ENCODE peak calls at places on chromosomes 6 and 20, in seven cellular contexts. One of them, this sample, is unnamed.

GRCh38 chr6:118085665-118086064 is 178.6 kb downstream of the SLC35F1 start:
- DNase-seq in NCI-H748 treated with DMSO at 0.1 percent for 48 hours: no peak
- DNase-seq in posterior vena cava: no peak
- DNase-seq in KBM-7: no peak
- DNase-seq in tibial nerve: no peak
- DNase-seq in activated T-cell treated with anti-CD3 and anti-CD28 coated beads, Interleukin-2, amount 50 U/mL, for 48 hours: no peak
- DNase-seq in NCI-H510A treated with DMSO at 0.1 percent for 48 hours: no peak
- DNase-seq in this sample: no peak

GRCh38 chr6:108942556-108943492 is 94.6 kb downstream of the ARMC2 start:
- DNase-seq in NCI-H748 treated with DMSO at 0.1 percent for 48 hours: no peak
- DNase-seq in posterior vena cava: no peak
- DNase-seq in KBM-7: peak
- DNase-seq in tibial nerve: no peak
- DNase-seq in activated T-cell treated with anti-CD3 and anti-CD28 coated beads, Interleukin-2, amount 50 U/mL, for 48 hours: peak
- DNase-seq in NCI-H510A treated with DMSO at 0.1 percent for 48 hours: no peak
- DNase-seq in this sample: no peak

GRCh38 chr20:24718696-24719095 is 230.4 kb upstream of the CST7 start:
- DNase-seq in NCI-H748 treated with DMSO at 0.1 percent for 48 hours: no peak
- DNase-seq in posterior vena cava: no peak
- DNase-seq in KBM-7: no peak
- DNase-seq in tibial nerve: no peak
- DNase-seq in activated T-cell treated with anti-CD3 and anti-CD28 coated beads, Interleukin-2, amount 50 U/mL, for 48 hours: no peak
- DNase-seq in NCI-H510A treated with DMSO at 0.1 percent for 48 hours: no peak
- DNase-seq in this sample: no peak

GRCh38 chr6:110814488-110815259 is 595 bp downstream of the CDK19 start:
- DNase-seq in NCI-H748 treated with DMSO at 0.1 percent for 48 hours: peak
- DNase-seq in posterior vena cava: peak
- DNase-seq in KBM-7: no peak
- DNase-seq in tibial nerve: peak
- DNase-seq in activated T-cell treated with anti-CD3 and anti-CD28 coated beads, Interleukin-2, amount 50 U/mL, for 48 hours: peak
- DNase-seq in NCI-H510A treated with DMSO at 0.1 percent for 48 hours: no peak
- DNase-seq in this sample: no peak

GRCh38 chr20:58131581-58132142 is 96.8 kb downstream of the ANKRD60 start:
- DNase-seq in NCI-H748 treated with DMSO at 0.1 percent for 48 hours: peak
- DNase-seq in posterior vena cava: no peak
- DNase-seq in KBM-7: no peak
- DNase-seq in tibial nerve: no peak
- DNase-seq in activated T-cell treated with anti-CD3 and anti-CD28 coated beads, Interleukin-2, amount 50 U/mL, for 48 hours: no peak
- DNase-seq in NCI-H510A treated with DMSO at 0.1 percent for 48 hours: no peak
- DNase-seq in this sample: no peak

GRCh38 chr20:56358070-56358469 is 704 bp upstream of the FAM210B start:
- DNase-seq in NCI-H748 treated with DMSO at 0.1 percent for 48 hours: no peak
- DNase-seq in posterior vena cava: no peak
- DNase-seq in KBM-7: no peak
- DNase-seq in tibial nerve: no peak
- DNase-seq in activated T-cell treated with anti-CD3 and anti-CD28 coated beads, Interleukin-2, amount 50 U/mL, for 48 hours: no peak
- DNase-seq in NCI-H510A treated with DMSO at 0.1 percent for 48 hours: no peak
- DNase-seq in this sample: no peak

GRCh38 chr6:134117409-134117808 is 65.0 kb upstream of the SLC2A12 start:
- DNase-seq in NCI-H748 treated with DMSO at 0.1 percent for 48 hours: no peak
- DNase-seq in posterior vena cava: no peak
- DNase-seq in KBM-7: no peak
- DNase-seq in tibial nerve: no peak
- DNase-seq in activated T-cell treated with anti-CD3 and anti-CD28 coated beads, Interleukin-2, amount 50 U/mL, for 48 hours: no peak
- DNase-seq in NCI-H510A treated with DMSO at 0.1 percent for 48 hours: no peak
- DNase-seq in this sample: no peak

GRCh38 chr6:105993769-105994521 is 92.2 kb upstream of the PRDM1 start:
- DNase-seq in NCI-H748 treated with DMSO at 0.1 percent for 48 hours: no peak
- DNase-seq in posterior vena cava: no peak
- DNase-seq in KBM-7: peak
- DNase-seq in tibial nerve: no peak
- DNase-seq in activated T-cell treated with anti-CD3 and anti-CD28 coated beads, Interleukin-2, amount 50 U/mL, for 48 hours: peak
- DNase-seq in NCI-H510A treated with DMSO at 0.1 percent for 48 hours: no peak
- DNase-seq in this sample: peak

GRCh38 chr20:24632581-24632980 is 163.2 kb downstream of the SYNDIG1 start:
- DNase-seq in NCI-H748 treated with DMSO at 0.1 percent for 48 hours: no peak
- DNase-seq in posterior vena cava: no peak
- DNase-seq in KBM-7: no peak
- DNase-seq in tibial nerve: no peak
- DNase-seq in activated T-cell treated with anti-CD3 and anti-CD28 coated beads, Interleukin-2, amount 50 U/mL, for 48 hours: no peak
- DNase-seq in NCI-H510A treated with DMSO at 0.1 percent for 48 hours: no peak
- DNase-seq in this sample: no peak

GRCh38 chr6:92371211-92371610 is 1048.1 kb downstream of the EPHA7 start:
- DNase-seq in NCI-H748 treated with DMSO at 0.1 percent for 48 hours: no peak
- DNase-seq in posterior vena cava: no peak
- DNase-seq in KBM-7: no peak
- DNase-seq in tibial nerve: no peak
- DNase-seq in activated T-cell treated with anti-CD3 and anti-CD28 coated beads, Interleukin-2, amount 50 U/mL, for 48 hours: no peak
- DNase-seq in NCI-H510A treated with DMSO at 0.1 percent for 48 hours: no peak
- DNase-seq in this sample: no peak

GRCh38 chr6:143806282-143807102 is 36.6 kb upstream of the LTV1 start:
- DNase-seq in NCI-H748 treated with DMSO at 0.1 percent for 48 hours: no peak
- DNase-seq in posterior vena cava: no peak
- DNase-seq in KBM-7: peak
- DNase-seq in tibial nerve: no peak
- DNase-seq in activated T-cell treated with anti-CD3 and anti-CD28 coated beads, Interleukin-2, amount 50 U/mL, for 48 hours: peak
- DNase-seq in NCI-H510A treated with DMSO at 0.1 percent for 48 hours: no peak
- DNase-seq in this sample: no peak

GRCh38 chr6:113833537-113833936 is 23.6 kb upstream of the MARCKS start:
- DNase-seq in NCI-H748 treated with DMSO at 0.1 percent for 48 hours: no peak
- DNase-seq in posterior vena cava: no peak
- DNase-seq in KBM-7: no peak
- DNase-seq in tibial nerve: no peak
- DNase-seq in activated T-cell treated with anti-CD3 and anti-CD28 coated beads, Interleukin-2, amount 50 U/mL, for 48 hours: no peak
- DNase-seq in NCI-H510A treated with DMSO at 0.1 percent for 48 hours: no peak
- DNase-seq in this sample: no peak

GRCh38 chr20:37297066-37297736 is 7.7 kb downstream of the MANBAL start:
- DNase-seq in NCI-H748 treated with DMSO at 0.1 percent for 48 hours: no peak
- DNase-seq in posterior vena cava: no peak
- DNase-seq in KBM-7: no peak
- DNase-seq in tibial nerve: no peak
- DNase-seq in activated T-cell treated with anti-CD3 and anti-CD28 coated beads, Interleukin-2, amount 50 U/mL, for 48 hours: no peak
- DNase-seq in NCI-H510A treated with DMSO at 0.1 percent for 48 hours: no peak
- DNase-seq in this sample: no peak

GRCh38 chr6:154791561-154792317 is 58.5 kb downstream of the SCAF8 start:
- DNase-seq in NCI-H748 treated with DMSO at 0.1 percent for 48 hours: no peak
- DNase-seq in posterior vena cava: no peak
- DNase-seq in KBM-7: no peak
- DNase-seq in tibial nerve: no peak
- DNase-seq in activated T-cell treated with anti-CD3 and anti-CD28 coated beads, Interleukin-2, amount 50 U/mL, for 48 hours: no peak
- DNase-seq in NCI-H510A treated with DMSO at 0.1 percent for 48 hours: no peak
- DNase-seq in this sample: no peak

GRCh38 chr6:74646461-74646860 is 559.4 kb downstream of the COL12A1 start:
- DNase-seq in NCI-H748 treated with DMSO at 0.1 percent for 48 hours: no peak
- DNase-seq in posterior vena cava: no peak
- DNase-seq in KBM-7: no peak
- DNase-seq in tibial nerve: no peak
- DNase-seq in activated T-cell treated with anti-CD3 and anti-CD28 coated beads, Interleukin-2, amount 50 U/mL, for 48 hours: no peak
- DNase-seq in NCI-H510A treated with DMSO at 0.1 percent for 48 hours: no peak
- DNase-seq in this sample: no peak

GRCh38 chr6:4788953-4789584 is 12.9 kb downstream of the CDYL start:
- DNase-seq in NCI-H748 treated with DMSO at 0.1 percent for 48 hours: no peak
- DNase-seq in posterior vena cava: no peak
- DNase-seq in KBM-7: no peak
- DNase-seq in tibial nerve: no peak
- DNase-seq in activated T-cell treated with anti-CD3 and anti-CD28 coated beads, Interleukin-2, amount 50 U/mL, for 48 hours: no peak
- DNase-seq in NCI-H510A treated with DMSO at 0.1 percent for 48 hours: no peak
- DNase-seq in this sample: no peak

GRCh38 chr20:15763344-15763743 is 809.9 kb downstream of the KIF16B start:
- DNase-seq in NCI-H748 treated with DMSO at 0.1 percent for 48 hours: no peak
- DNase-seq in posterior vena cava: no peak
- DNase-seq in KBM-7: no peak
- DNase-seq in tibial nerve: no peak
- DNase-seq in activated T-cell treated with anti-CD3 and anti-CD28 coated beads, Interleukin-2, amount 50 U/mL, for 48 hours: no peak
- DNase-seq in NCI-H510A treated with DMSO at 0.1 percent for 48 hours: no peak
- DNase-seq in this sample: no peak

GRCh38 chr6:125598422-125598821 is 151.0 kb upstream of the HEY2 start:
- DNase-seq in NCI-H748 treated with DMSO at 0.1 percent for 48 hours: no peak
- DNase-seq in posterior vena cava: peak
- DNase-seq in KBM-7: peak
- DNase-seq in tibial nerve: peak
- DNase-seq in activated T-cell treated with anti-CD3 and anti-CD28 coated beads, Interleukin-2, amount 50 U/mL, for 48 hours: no peak
- DNase-seq in NCI-H510A treated with DMSO at 0.1 percent for 48 hours: peak
- DNase-seq in this sample: peak

GRCh38 chr6:100979269-100979668 is 98.1 kb upstream of the ASCC3 start:
- DNase-seq in NCI-H748 treated with DMSO at 0.1 percent for 48 hours: no peak
- DNase-seq in posterior vena cava: no peak
- DNase-seq in KBM-7: no peak
- DNase-seq in tibial nerve: no peak
- DNase-seq in activated T-cell treated with anti-CD3 and anti-CD28 coated beads, Interleukin-2, amount 50 U/mL, for 48 hours: no peak
- DNase-seq in NCI-H510A treated with DMSO at 0.1 percent for 48 hours: no peak
- DNase-seq in this sample: no peak

GRCh38 chr20:37958856-37959255 is 55.9 kb downstream of the VSTM2L start:
- DNase-seq in NCI-H748 treated with DMSO at 0.1 percent for 48 hours: no peak
- DNase-seq in posterior vena cava: no peak
- DNase-seq in KBM-7: no peak
- DNase-seq in tibial nerve: no peak
- DNase-seq in activated T-cell treated with anti-CD3 and anti-CD28 coated beads, Interleukin-2, amount 50 U/mL, for 48 hours: no peak
- DNase-seq in NCI-H510A treated with DMSO at 0.1 percent for 48 hours: no peak
- DNase-seq in this sample: no peak

GRCh38 chr6:93663111-93663510 is 243.8 kb upstream of the EPHA7 start:
- DNase-seq in NCI-H748 treated with DMSO at 0.1 percent for 48 hours: no peak
- DNase-seq in posterior vena cava: no peak
- DNase-seq in KBM-7: no peak
- DNase-seq in tibial nerve: no peak
- DNase-seq in activated T-cell treated with anti-CD3 and anti-CD28 coated beads, Interleukin-2, amount 50 U/mL, for 48 hours: no peak
- DNase-seq in NCI-H510A treated with DMSO at 0.1 percent for 48 hours: no peak
- DNase-seq in this sample: no peak

GRCh38 chr20:35947489-35947888 is 6.8 kb downstream of the SCAND1 start:
- DNase-seq in NCI-H748 treated with DMSO at 0.1 percent for 48 hours: no peak
- DNase-seq in posterior vena cava: no peak
- DNase-seq in KBM-7: peak
- DNase-seq in tibial nerve: no peak
- DNase-seq in activated T-cell treated with anti-CD3 and anti-CD28 coated beads, Interleukin-2, amount 50 U/mL, for 48 hours: peak
- DNase-seq in NCI-H510A treated with DMSO at 0.1 percent for 48 hours: peak
- DNase-seq in this sample: no peak

GRCh38 chr6:133567656-133568055 is 321.3 kb upstream of the TCF21 start:
- DNase-seq in NCI-H748 treated with DMSO at 0.1 percent for 48 hours: no peak
- DNase-seq in posterior vena cava: no peak
- DNase-seq in KBM-7: no peak
- DNase-seq in tibial nerve: no peak
- DNase-seq in activated T-cell treated with anti-CD3 and anti-CD28 coated beads, Interleukin-2, amount 50 U/mL, for 48 hours: no peak
- DNase-seq in NCI-H510A treated with DMSO at 0.1 percent for 48 hours: no peak
- DNase-seq in this sample: no peak

GRCh38 chr6:71123051-71123450 is 165.6 kb upstream of the OGFRL1 start:
- DNase-seq in NCI-H748 treated with DMSO at 0.1 percent for 48 hours: no peak
- DNase-seq in posterior vena cava: no peak
- DNase-seq in KBM-7: no peak
- DNase-seq in tibial nerve: no peak
- DNase-seq in activated T-cell treated with anti-CD3 and anti-CD28 coated beads, Interleukin-2, amount 50 U/mL, for 48 hours: no peak
- DNase-seq in NCI-H510A treated with DMSO at 0.1 percent for 48 hours: no peak
- DNase-seq in this sample: no peak

GRCh38 chr20:31712112-31712553 is 10.5 kb downstream of the BCL2L1 start:
- DNase-seq in NCI-H748 treated with DMSO at 0.1 percent for 48 hours: peak
- DNase-seq in posterior vena cava: no peak
- DNase-seq in KBM-7: no peak
- DNase-seq in tibial nerve: no peak
- DNase-seq in activated T-cell treated with anti-CD3 and anti-CD28 coated beads, Interleukin-2, amount 50 U/mL, for 48 hours: no peak
- DNase-seq in NCI-H510A treated with DMSO at 0.1 percent for 48 hours: peak
- DNase-seq in this sample: no peak

GRCh38 chr6:49506569-49507111 is 6.9 kb downstream of the GLYATL3 start:
- DNase-seq in NCI-H748 treated with DMSO at 0.1 percent for 48 hours: no peak
- DNase-seq in posterior vena cava: no peak
- DNase-seq in KBM-7: no peak
- DNase-seq in tibial nerve: no peak
- DNase-seq in activated T-cell treated with anti-CD3 and anti-CD28 coated beads, Interleukin-2, amount 50 U/mL, for 48 hours: no peak
- DNase-seq in NCI-H510A treated with DMSO at 0.1 percent for 48 hours: no peak
- DNase-seq in this sample: no peak

GRCh38 chr20:21309678-21310467 is 6.7 kb downstream of the XRN2 start:
- DNase-seq in NCI-H748 treated with DMSO at 0.1 percent for 48 hours: no peak
- DNase-seq in posterior vena cava: no peak
- DNase-seq in KBM-7: no peak
- DNase-seq in tibial nerve: no peak
- DNase-seq in activated T-cell treated with anti-CD3 and anti-CD28 coated beads, Interleukin-2, amount 50 U/mL, for 48 hours: no peak
- DNase-seq in NCI-H510A treated with DMSO at 0.1 percent for 48 hours: no peak
- DNase-seq in this sample: no peak

GRCh38 chr6:137866200-137866913 is 702 bp upstream of the TNFAIP3 start:
- DNase-seq in NCI-H748 treated with DMSO at 0.1 percent for 48 hours: no peak
- DNase-seq in posterior vena cava: no peak
- DNase-seq in KBM-7: no peak
- DNase-seq in tibial nerve: peak
- DNase-seq in activated T-cell treated with anti-CD3 and anti-CD28 coated beads, Interleukin-2, amount 50 U/mL, for 48 hours: no peak
- DNase-seq in NCI-H510A treated with DMSO at 0.1 percent for 48 hours: no peak
- DNase-seq in this sample: no peak

GRCh38 chr20:25042531-25043498 is 15.1 kb downstream of the ACSS1 start:
- DNase-seq in NCI-H748 treated with DMSO at 0.1 percent for 48 hours: no peak
- DNase-seq in posterior vena cava: peak
- DNase-seq in KBM-7: peak
- DNase-seq in tibial nerve: no peak
- DNase-seq in activated T-cell treated with anti-CD3 and anti-CD28 coated beads, Interleukin-2, amount 50 U/mL, for 48 hours: peak
- DNase-seq in NCI-H510A treated with DMSO at 0.1 percent for 48 hours: peak
- DNase-seq in this sample: peak

GRCh38 chr6:54194067-54194466 is 82.8 kb downstream of the MLIP start:
- DNase-seq in NCI-H748 treated with DMSO at 0.1 percent for 48 hours: no peak
- DNase-seq in posterior vena cava: no peak
- DNase-seq in KBM-7: no peak
- DNase-seq in tibial nerve: no peak
- DNase-seq in activated T-cell treated with anti-CD3 and anti-CD28 coated beads, Interleukin-2, amount 50 U/mL, for 48 hours: no peak
- DNase-seq in NCI-H510A treated with DMSO at 0.1 percent for 48 hours: peak
- DNase-seq in this sample: no peak

GRCh38 chr6:119347466-119348307 is 1.9 kb downstream of the MAN1A1 start:
- DNase-seq in NCI-H748 treated with DMSO at 0.1 percent for 48 hours: peak
- DNase-seq in posterior vena cava: peak
- DNase-seq in KBM-7: peak
- DNase-seq in tibial nerve: no peak
- DNase-seq in activated T-cell treated with anti-CD3 and anti-CD28 coated beads, Interleukin-2, amount 50 U/mL, for 48 hours: peak
- DNase-seq in NCI-H510A treated with DMSO at 0.1 percent for 48 hours: peak
- DNase-seq in this sample: peak

GRCh38 chr6:68880050-68880449 is 245.0 kb downstream of the ADGRB3 start:
- DNase-seq in NCI-H748 treated with DMSO at 0.1 percent for 48 hours: no peak
- DNase-seq in posterior vena cava: no peak
- DNase-seq in KBM-7: no peak
- DNase-seq in tibial nerve: no peak
- DNase-seq in activated T-cell treated with anti-CD3 and anti-CD28 coated beads, Interleukin-2, amount 50 U/mL, for 48 hours: no peak
- DNase-seq in NCI-H510A treated with DMSO at 0.1 percent for 48 hours: no peak
- DNase-seq in this sample: no peak

GRCh38 chr6:26172496-26172958 is 85.3 kb downstream of the HFE start:
- DNase-seq in NCI-H748 treated with DMSO at 0.1 percent for 48 hours: peak
- DNase-seq in posterior vena cava: no peak
- DNase-seq in KBM-7: peak
- DNase-seq in tibial nerve: no peak
- DNase-seq in activated T-cell treated with anti-CD3 and anti-CD28 coated beads, Interleukin-2, amount 50 U/mL, for 48 hours: no peak
- DNase-seq in NCI-H510A treated with DMSO at 0.1 percent for 48 hours: peak
- DNase-seq in this sample: no peak

GRCh38 chr6:163730496-163731210 is 316.1 kb downstream of the QKI start:
- DNase-seq in NCI-H748 treated with DMSO at 0.1 percent for 48 hours: no peak
- DNase-seq in posterior vena cava: no peak
- DNase-seq in KBM-7: no peak
- DNase-seq in tibial nerve: no peak
- DNase-seq in activated T-cell treated with anti-CD3 and anti-CD28 coated beads, Interleukin-2, amount 50 U/mL, for 48 hours: no peak
- DNase-seq in NCI-H510A treated with DMSO at 0.1 percent for 48 hours: no peak
- DNase-seq in this sample: no peak

GRCh38 chr20:10271470-10272219 is 53.0 kb downstream of the SNAP25 start:
- DNase-seq in NCI-H748 treated with DMSO at 0.1 percent for 48 hours: no peak
- DNase-seq in posterior vena cava: no peak
- DNase-seq in KBM-7: no peak
- DNase-seq in tibial nerve: no peak
- DNase-seq in activated T-cell treated with anti-CD3 and anti-CD28 coated beads, Interleukin-2, amount 50 U/mL, for 48 hours: no peak
- DNase-seq in NCI-H510A treated with DMSO at 0.1 percent for 48 hours: no peak
- DNase-seq in this sample: no peak

GRCh38 chr6:119834418-119834817 is 484.9 kb upstream of the MAN1A1 start:
- DNase-seq in NCI-H748 treated with DMSO at 0.1 percent for 48 hours: no peak
- DNase-seq in posterior vena cava: no peak
- DNase-seq in KBM-7: no peak
- DNase-seq in tibial nerve: no peak
- DNase-seq in activated T-cell treated with anti-CD3 and anti-CD28 coated beads, Interleukin-2, amount 50 U/mL, for 48 hours: no peak
- DNase-seq in NCI-H510A treated with DMSO at 0.1 percent for 48 hours: no peak
- DNase-seq in this sample: no peak

GRCh38 chr6:46899636-46900035 is 22.1 kb downstream of the ADGRF5 start:
- DNase-seq in NCI-H748 treated with DMSO at 0.1 percent for 48 hours: no peak
- DNase-seq in posterior vena cava: no peak
- DNase-seq in KBM-7: no peak
- DNase-seq in tibial nerve: no peak
- DNase-seq in activated T-cell treated with anti-CD3 and anti-CD28 coated beads, Interleukin-2, amount 50 U/mL, for 48 hours: no peak
- DNase-seq in NCI-H510A treated with DMSO at 0.1 percent for 48 hours: no peak
- DNase-seq in this sample: no peak

This sample was measured in kidney.